ENCODE peak calls at places on chromosomes 12 and 14, in ten cellular contexts. B is stimulated activated CD8-positive, alpha-beta memory T cell treated with anti-CD3 and anti-CD28 coated beads, Interleukin-2, amount 100 ng/mL, for 1 hour; V is Daoy; L is activated effector memory CD4-positive, alpha-beta T cell treated with Interleukin-2 at 50 U/mL for 16 hours; E is MV-4-11; T is T follicular helper cell; C is activated T-helper 1 cell treated with anti-CD3 and anti-CD28 coated beads, Interleukin-12 subunit alpha, Interleukin-12 subunit beta, Interleukin-2, Interleukin-4 antibody, amounts not matched to agents 30 ng/mL and 10 ng/mL and 1 ng/mL, durations not matched to agents 14 hours and 24 hours and 36 hours; O is GM23248; Q is bronchial epithelial cell; X is NCI-H1417 treated with DMSO at 0.1 percent for 48 hours. H is an unnamed sample.

GRCh38 chr12:83537428-83538053 is 850.8 kb downstream of the TMTC2 start:
- DNase-seq in O (peak), V (no peak), B (no peak), T (no peak), E (no peak), C (no peak), Q (no peak), X (no peak), L (no peak), H (no peak)

GRCh38 chr12:79897617-79898016 is 37.3 kb downstream of the PPP1R12A start:
- DNase-seq in C (no peak), E (no peak), L (no peak), X (no peak), B (no peak), V (peak), T (no peak), O (peak), Q (peak), H (no peak)

GRCh38 chr14:50943261-50943942 is 881 bp downstream of the PYGL start:
- DNase-seq in V (peak), L (no peak), E (peak), B (no peak), Q (peak), C (no peak), X (no peak), O (peak), T (no peak), H (peak)

GRCh38 chr14:63891148-63891964 is 38.6 kb downstream of the SYNE2 start:
- DNase-seq in V (peak), B (no peak), Q (peak), C (no peak), T (no peak), E (no peak), O (no peak), L (no peak), X (no peak), H (no peak)

GRCh38 chr12:48110691-48111315 is 4.9 kb upstream of the SENP1 start:
- DNase-seq in Q (peak), C (no peak), V (peak), B (no peak), O (no peak), T (no peak), X (no peak), E (no peak), L (no peak), H (no peak)

GRCh38 chr14:100059433-100059781 is 5.8 kb upstream of the EVL start:
- DNase-seq in O (no peak), C (no peak), V (no peak), E (no peak), L (no peak), T (no peak), X (no peak), Q (peak), B (no peak), H (no peak)

GRCh38 chr12:53340398-53340797 is 4.2 kb upstream of the SP7 start:
- DNase-seq in E (no peak), T (no peak), X (no peak), B (no peak), O (no peak), C (no peak), V (no peak), Q (no peak), L (no peak), H (no peak)

GRCh38 chr12:31594681-31595080 is 3.7 kb upstream of the DENND5B start:
- DNase-seq in O (peak), V (no peak), T (no peak), Q (no peak), E (no peak), X (no peak), B (no peak), C (no peak), L (no peak), H (no peak)

GRCh38 chr14:77098470-77099353 is 654 bp downstream of the CIPC start:
- DNase-seq in C (peak), X (no peak), T (peak), B (no peak), V (peak), O (peak), E (no peak), Q (no peak), L (peak), H (no peak)

GRCh38 chr14:24273422-24273998 is 2.1 kb upstream of the RABGGTA start:
- DNase-seq in O (peak), L (no peak), V (no peak), E (no peak), C (no peak), B (no peak), Q (peak), T (no peak), X (no peak), H (no peak)

GRCh38 chr12:67681145-67681778 is 32.7 kb downstream of the DYRK2 start:
- DNase-seq in Q (peak), V (peak), X (no peak), B (no peak), L (no peak), E (no peak), C (no peak), O (peak), T (no peak), H (no peak)

GRCh38 chr12:124581792-124582424 is 14.5 kb upstream of the NCOR2 start:
- DNase-seq in Q (no peak), E (peak), V (no peak), L (no peak), C (no peak), T (no peak), O (no peak), X (no peak), B (no peak), H (no peak)

GRCh38 chr14:76784881-76785280 is 23.6 kb downstream of the VASH1 start:
- DNase-seq in X (peak), E (peak), B (peak), T (peak), L (peak), O (peak), C (peak), V (peak), Q (peak), H (peak)

GRCh38 chr12:14416658-14417057 is 51.2 kb downstream of the ATF7IP start:
- DNase-seq in L (no peak), C (peak), E (peak), V (peak), Q (peak), O (peak), T (peak), X (no peak), B (no peak), H (no peak)